ENCODE peak calls at places on chromosomes 6 and 20, in seven cellular contexts. Z is HFF-Myc, O is neural crest cell, Q is cardiac fibroblast, I is uterus, G is OCI-LY7, F is foreskin fibroblast. D is an unnamed sample.

GRCh38 chr6:151442359-151442758 is 9.6 kb downstream of the RMND1 start:
- DNase-seq in G (no peak), I (no peak), O (no peak), Q (no peak), Z (no peak), F (no peak), D (no peak)

GRCh38 chr20:47293524-47294157 is 62.9 kb downstream of the ZMYND8 start:
- DNase-seq in F (no peak), O (no peak), G (no peak), I (no peak), Q (no peak), Z (no peak), D (no peak)

GRCh38 chr6:11007715-11008608 is 36.1 kb downstream of the ELOVL2 start:
- DNase-seq in I (no peak), O (no peak), G (no peak), F (peak; percentile 4), Q (peak; percentile 63), Z (no peak), D (no peak)

GRCh38 chr6:167244064-167244949 is 46.8 kb upstream of the UNC93A start:
- DNase-seq in G (no peak), F (no peak), Q (no peak), O (no peak), I (no peak), Z (no peak), D (no peak)

GRCh38 chr6:16803294-16804006 is 42.2 kb upstream of the ATXN1 start:
- DNase-seq in Q (peak; percentile 74), F (no peak), I (peak; percentile 73), O (peak; percentile 42), G (no peak), Z (no peak), D (no peak)

GRCh38 chr20:17024513-17025105 is 202.2 kb upstream of the PCSK2 start:
- DNase-seq in G (no peak), I (no peak), Q (no peak), F (no peak), O (no peak), Z (peak; percentile 19), D (no peak)

GRCh38 chr6:122692175-122692598 is 82.0 kb downstream of the PKIB start:
- DNase-seq in G (no peak), Z (no peak), I (no peak), O (no peak), F (no peak), Q (peak; percentile 24), D (no peak)

GRCh38 chr20:47665221-47665991 is 119.9 kb downstream of the SULF2 start:
- DNase-seq in Z (no peak), Q (no peak), F (no peak), I (no peak), G (no peak), O (no peak), D (no peak)

GRCh38 chr6:127481081-127481480 is 21.9 kb upstream of the KIAA0408 start:
- DNase-seq in Z (no peak), Q (no peak), G (no peak), O (no peak), I (no peak), F (no peak), D (no peak)

GRCh38 chr20:63009988-63010769 is 3.4 kb upstream of the BHLHE23 start:
- DNase-seq in I (no peak), G (no peak), F (no peak), Q (no peak), Z (no peak), O (no peak), D (no peak)

GRCh38 chr6:170111816-170112582 is 178.9 kb downstream of the DLL1 start:
- DNase-seq in Q (no peak), I (no peak), O (no peak), G (no peak), F (no peak), Z (no peak), D (no peak)

GRCh38 chr6:130425532-130425931 is 59.7 kb downstream of the TMEM200A start:
- DNase-seq in I (no peak), Z (no peak), Q (no peak), F (no peak), O (no peak), G (no peak), D (no peak)

GRCh38 chr6:118719351-118720124 is 68.1 kb upstream of the CEP85L start:
- DNase-seq in Z (no peak), I (no peak), F (no peak), G (peak; percentile 45), O (no peak), Q (no peak), D (no peak)

GRCh38 chr20:1207293-1207884 is 4.1 kb downstream of the C20orf202 start:
- DNase-seq in F (no peak), Q (no peak), O (no peak), G (no peak), Z (no peak), I (no peak), D (no peak)

GRCh38 chr6:3822747-3823445 is 26.3 kb upstream of the FAM50B start:
- DNase-seq in Z (no peak), O (no peak), G (no peak), F (no peak), I (no peak), Q (peak; percentile 82), D (no peak)

GRCh38 chr20:63554361-63555278 is 661 bp downstream of the FNDC11 start:
- DNase-seq in I (no peak), F (no peak), G (peak; percentile 43), Z (no peak), O (no peak), Q (no peak), D (no peak)

GRCh38 chr6:105771313-105771970 is 314.7 kb upstream of the PRDM1 start:
- DNase-seq in F (peak; percentile 66), Q (no peak), Z (no peak), O (no peak), I (no peak), G (no peak), D (no peak)
- TF ChIP-seq CTCF in F (no peak), Q (no peak), Z (no peak), O (no peak), I (no peak), G (no peak), D (no peak)

GRCh38 chr20:8724884-8725283 is 344.0 kb upstream of the PLCB4 start:
- DNase-seq in F (no peak), O (no peak), Z (no peak), I (no peak), G (no peak), Q (no peak), D (no peak)

GRCh38 chr20:8723296-8723695 is 345.6 kb upstream of the PLCB4 start:
- DNase-seq in F (no peak), O (no peak), Z (no peak), I (no peak), G (no peak), Q (no peak), D (no peak)

GRCh38 chr20:8720089-8720488 is 348.8 kb upstream of the PLCB4 start:
- DNase-seq in F (no peak), O (no peak), G (no peak), I (no peak), Z (no peak), Q (peak; percentile 33), D (peak; percentile 4)

GRCh38 chr20:8721098-8721497 is 347.8 kb upstream of the PLCB4 start:
- DNase-seq in O (peak; percentile 38), Z (peak; percentile 45), F (peak; percentile 45), G (peak; percentile 80), Q (peak; percentile 81), I (peak; percentile 33), D (peak; percentile 36)

GRCh38 chr20:8722277-8722928 is 346.5 kb upstream of the PLCB4 start:
- DNase-seq in Q (peak; percentile 81), Z (peak; percentile 64), G (peak; percentile 76), O (peak; percentile 46), I (peak; percentile 21), F (peak; percentile 41), D (peak; percentile 31)
- TF ChIP-seq CTCF in Q (peak; percentile 69), Z (peak; percentile 69), G (peak; percentile 96), O (peak; percentile 89), I (peak; percentile 72), F (peak; percentile 74), D (peak; percentile 74)

GRCh38 chr6:159852877-159853276 is 37.9 kb upstream of the MAS1 start:
- DNase-seq in F (no peak), Z (no peak), G (peak; percentile 58), I (no peak), O (no peak), Q (peak; percentile 53), D (no peak)
- TF ChIP-seq CTCF in F (peak; percentile 25), Z (no peak), G (peak; percentile 81), I (peak; percentile 30), O (peak; percentile 39), Q (no peak), D (peak; percentile 21)

DNA sequence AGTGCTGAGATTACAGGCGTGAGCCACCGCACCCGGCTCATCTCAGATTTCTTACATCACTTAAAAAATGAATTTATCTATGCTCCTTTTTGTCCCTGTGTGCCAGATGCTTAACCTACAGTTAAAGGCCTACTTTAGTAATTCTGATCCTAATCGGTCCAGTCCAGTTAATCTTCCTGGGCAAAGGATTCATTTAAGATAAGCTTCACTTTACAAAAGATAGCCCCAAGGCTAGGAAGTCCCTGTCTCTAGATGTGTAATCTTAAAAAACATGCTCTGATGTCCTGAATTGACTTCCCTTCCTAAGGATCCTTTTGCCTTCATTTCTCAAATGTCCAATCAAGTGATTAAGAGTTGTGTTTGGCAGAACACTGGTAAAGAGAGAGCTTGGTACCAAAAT is 68.4 kb upstream of the IPCEF1 start:
- DNase-seq in F (no peak), I (no peak), Z (no peak), G (no peak), O (no peak), Q (no peak), D (no peak)
- TF ChIP-seq CTCF in F (no peak), I (no peak), Z (no peak), G (no peak), O (no peak), Q (no peak), D (no peak)

D was measured in AG09319.